ENCODE peak calls at places on chromosomes 13 and 19, in six cellular contexts. D is K562, E is A549, T is transverse colon, G is ovary, M is tibial nerve. L is an unnamed sample.

GRCh38 chr19:5117421-5117820 is 148.5 kb downstream of the KDM4B start:
- DNase-seq in E (no peak), T (no peak), G (no peak), M (no peak), D (no peak), L (no peak)

GRCh38 chr13:58429917-58430316 is 798.4 kb downstream of the PCDH17 start:
- DNase-seq in E (no peak), M (no peak), T (no peak), D (no peak), G (no peak), L (no peak)

GRCh38 chr13:90502143-90502542 is 845.3 kb upstream of the MIR17HG start:
- DNase-seq in T (no peak), G (no peak), D (no peak), M (no peak), E (no peak), L (no peak)

GRCh38 chr19:35114656-35115537 is 726 bp upstream of the FXYD3 start:
- DNase-seq in G (peak), D (peak), E (peak), M (peak), T (peak), L (peak)

GRCh38 chr19:3361384-3362216 is 4.8 kb upstream of the NFIC start:
- DNase-seq in T (no peak), E (no peak), D (peak), M (no peak), G (no peak), L (no peak)

GRCh38 chr13:77300176-77301141 is 26.4 kb downstream of the MYCBP2 start:
- DNase-seq in G (no peak), D (peak), E (peak), T (no peak), M (no peak), L (no peak)

GRCh38 chr19:49772850-49773432 is 6.1 kb downstream of the AP2A1 start:
- DNase-seq in D (peak), G (no peak), E (no peak), T (no peak), M (no peak), L (no peak)

GRCh38 chr19:54587026-54587425 is 6.4 kb upstream of the LILRA1 start:
- DNase-seq in D (no peak), G (no peak), T (no peak), E (no peak), M (no peak), L (no peak)

GRCh38 chr19:4380254-4380727 is 20.1 kb downstream of the SH3GL1 start:
- DNase-seq in E (no peak), M (no peak), D (no peak), T (no peak), G (no peak), L (no peak)

GRCh38 chr19:51971624-51972023 is 15.0 kb downstream of the ZNF350 start:
- DNase-seq in E (no peak), T (no peak), D (peak), M (no peak), G (no peak), L (no peak)

GRCh38 chr19:4229179-4229931 is at the start of gene EBI3:
- DNase-seq in T (peak), G (no peak), M (peak), E (no peak), D (peak), L (no peak)

GRCh38 chr13:25973085-25973484 is 78.7 kb downstream of the SHISA2 start:
- DNase-seq in G (no peak), T (no peak), E (no peak), M (no peak), D (no peak), L (no peak)

GRCh38 chr13:24104723-24105122 is 55.8 kb upstream of the SPATA13 start:
- DNase-seq in T (no peak), G (no peak), M (no peak), D (no peak), E (no peak), L (no peak)

GRCh38 chr19:3618144-3618810 is 8.3 kb downstream of the CACTIN start:
- DNase-seq in D (peak), M (peak), E (no peak), G (peak), T (peak), L (peak)

GRCh38 chr13:39676315-39676876 is 20.9 kb downstream of the COG6 start:
- DNase-seq in M (peak), T (no peak), G (no peak), E (peak), D (peak), L (no peak)

GRCh38 chr19:19964416-19964815 is 63.7 kb downstream of the ZNF93 start:
- DNase-seq in M (no peak), G (no peak), D (no peak), E (no peak), T (no peak), L (no peak)

GRCh38 chr19:6087074-6087506 is 23.2 kb downstream of the RFX2 start:
- DNase-seq in G (no peak), E (no peak), T (peak), M (no peak), D (peak), L (no peak)

GRCh38 chr19:42942187-42942789 is 5.3 kb upstream of the PSG7 start:
- DNase-seq in G (no peak), T (no peak), D (peak), E (peak), M (no peak), L (no peak)

GRCh38 chr13:101397742-101398141 is 18.6 kb downstream of the NALCN start:
- DNase-seq in E (no peak), M (no peak), G (no peak), D (no peak), T (no peak), L (no peak)

GRCh38 chr13:105312906-105313305 is 1222.6 kb downstream of the EFNB2 start:
- DNase-seq in E (no peak), T (no peak), M (no peak), G (no peak), D (no peak), L (no peak)

GRCh38 chr13:112638157-112638750 is 50.3 kb upstream of the TUBGCP3 start:
- DNase-seq in T (no peak), E (no peak), D (no peak), M (no peak), G (no peak), L (no peak)

DNA sequence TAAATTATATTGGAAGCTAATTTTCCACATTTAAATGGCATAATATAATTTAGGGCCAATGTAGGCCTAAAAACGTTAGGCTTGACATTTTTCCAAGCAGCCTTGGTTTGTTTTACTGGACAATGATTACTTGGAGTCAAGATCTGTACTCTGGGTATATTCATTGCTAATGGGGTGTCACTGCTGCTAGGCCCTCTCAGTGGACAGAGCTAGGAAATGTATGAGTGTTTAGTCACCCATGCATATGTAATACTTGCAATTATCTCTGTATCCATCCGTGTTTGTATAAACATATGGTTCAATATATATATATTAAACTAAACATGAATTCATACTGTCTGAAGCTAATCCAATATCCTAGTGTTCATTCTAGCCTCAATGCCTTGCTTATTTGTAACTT is 598.1 kb downstream of the DCT start:
- DNase-seq in T (no peak), E (no peak), M (no peak), G (no peak), D (no peak), L (no peak)
- TF ChIP-seq EP300 in T (no peak), E (no peak), M (no peak), G (no peak), D (no peak), L (no peak)

GRCh38 chr13:20127263-20127562 is 33.6 kb downstream of the GJA3 start:
- DNase-seq in G (no peak), M (no peak), E (no peak), T (no peak), D (no peak), L (no peak)

GRCh38 chr13:20129076-20129475 is 31.8 kb downstream of the GJA3 start:
- DNase-seq in D (no peak), M (no peak), T (no peak), G (no peak), E (no peak), L (no peak)

GRCh38 chr13:20126460-20127262 is 34.2 kb downstream of the GJA3 start:
- DNase-seq in M (no peak), D (no peak), T (no peak), G (no peak), E (no peak), L (no peak)

GRCh38 chr13:20128459-20128927 is 32.4 kb downstream of the GJA3 start:
- DNase-seq in E (no peak), D (no peak), G (no peak), M (no peak), T (peak), L (peak)

GRCh38 chr13:20127563-20128458 is 33.0 kb downstream of the GJA3 start:
- DNase-seq in G (peak), M (peak), E (peak), T (peak), D (no peak), L (peak)
- TF ChIP-seq EP300 in G (no peak), M (no peak), E (no peak), T (no peak), D (no peak), L (peak)

DNA sequence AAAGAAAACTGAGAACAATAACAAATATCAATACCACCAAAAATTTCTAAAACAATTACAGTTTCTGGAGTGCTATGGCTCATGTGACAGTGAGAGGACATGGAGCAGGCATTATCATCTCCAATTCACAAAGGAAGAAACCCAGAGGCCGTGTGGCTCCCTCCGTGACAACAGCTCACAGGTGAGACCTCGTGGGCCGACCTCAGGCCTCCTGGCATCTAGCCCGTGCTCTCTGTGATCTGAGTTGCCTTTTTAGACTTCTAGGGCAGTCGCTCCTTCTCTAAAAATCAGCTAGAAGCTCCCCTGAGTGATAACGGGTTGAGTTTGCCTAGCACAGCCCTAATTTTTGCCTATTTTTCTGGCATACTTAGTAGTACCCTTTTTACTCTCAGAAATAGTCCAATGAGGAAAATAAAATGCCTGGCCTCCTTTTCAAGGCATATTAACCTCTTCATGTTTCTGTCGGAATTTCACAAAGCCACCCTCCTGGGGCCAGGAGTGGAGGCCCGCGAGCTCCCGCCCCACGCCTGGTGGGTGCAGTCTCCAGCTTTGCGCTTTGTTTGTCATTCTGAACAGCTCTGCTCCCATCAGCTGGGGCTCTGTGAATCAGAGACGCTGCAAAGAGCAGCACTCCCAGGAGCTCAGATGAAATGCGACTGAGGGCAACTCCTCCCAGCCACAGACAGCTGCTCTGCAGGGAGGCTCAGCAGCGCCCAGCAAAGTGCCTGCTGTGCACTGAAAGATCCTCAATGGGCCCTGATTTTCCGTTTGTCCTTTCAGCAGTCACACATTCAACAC is 292.5 kb downstream of the UQCRFS1 start:
- DNase-seq in T (no peak), G (no peak), E (no peak), D (no peak), M (no peak), L (no peak)
- TF ChIP-seq EP300 in T (no peak), G (no peak), E (no peak), D (no peak), M (no peak), L (no peak)

GRCh38 chr13:99193152-99193551 is 7.5 kb upstream of the UBAC2 start:
- DNase-seq in E (no peak), D (no peak), T (no peak), M (no peak), G (no peak), L (no peak)
- TF ChIP-seq EP300 in E (no peak), D (no peak), T (no peak), M (no peak), G (no peak), L (no peak)

DNA sequence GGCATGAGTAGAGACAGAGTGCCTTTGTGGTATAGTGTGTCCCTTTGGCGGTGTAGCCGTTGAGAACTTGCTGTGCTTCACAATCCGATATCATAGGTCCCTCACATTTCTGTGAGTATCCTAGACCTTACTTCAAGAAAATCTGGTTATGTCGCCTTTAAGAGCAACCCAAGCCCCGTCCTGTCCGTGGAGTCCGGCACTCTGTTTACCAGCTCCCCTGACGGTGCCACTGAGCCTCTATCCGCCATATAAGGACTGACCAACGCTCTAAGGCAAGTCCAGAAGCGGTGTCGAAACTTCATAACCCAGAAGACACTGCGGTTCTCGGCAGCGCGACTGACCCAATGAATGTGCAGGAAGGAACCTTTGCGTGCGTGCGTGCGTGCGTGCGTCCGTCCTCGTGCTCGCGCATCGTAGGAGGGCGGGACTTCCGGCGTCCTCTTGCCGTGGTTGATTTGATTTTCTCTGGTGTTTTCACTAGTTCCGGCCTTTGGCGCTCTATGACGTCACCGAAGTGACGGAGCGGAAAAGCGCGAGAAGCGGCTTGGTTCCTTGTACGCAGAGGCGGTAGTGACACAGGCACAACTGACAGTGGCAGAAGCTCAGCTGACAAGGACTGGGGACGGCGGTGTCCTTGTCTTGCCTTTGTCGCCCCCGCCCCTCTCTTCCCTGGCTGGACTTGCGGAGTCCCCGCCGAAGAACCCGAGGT is at the start of the genes TRAPPC2B and ZNF547:
- DNase-seq in M (peak), G (peak), T (peak), E (peak), D (peak), L (peak)
- TF ChIP-seq EP300 in M (peak), G (peak), T (peak), E (no peak), D (no peak), L (no peak)

GRCh38 chr13:52011690-52012511 is at the start of gene ALG11:
- DNase-seq in E (peak), T (peak), G (peak), M (peak), D (peak), L (peak)
- TF ChIP-seq EP300 in E (no peak), T (no peak), G (no peak), M (peak), D (no peak), L (no peak)

L was measured in stomach.